ENCODE peak calls at places on chromosomes 2 and 18, in nine cellular contexts. One of them, this sample, is unnamed.

GRCh38 chr2:214215107-214215506 is 195.7 kb upstream of the VWC2L start:
- DNase-seq in HFFc6: no peak
- DNase-seq in A549: no peak
- DNase-seq in astrocyte of the cerebellum: no peak
- DNase-seq in Panc1: no peak
- DNase-seq in upper lobe of left lung: no peak
- DNase-seq in GM20000: no peak
- DNase-seq in AG09319: no peak
- DNase-seq in WERI-Rb-1: no peak
- DNase-seq in this sample: no peak

GRCh38 chr2:124973396-124973795 is 948.3 kb downstream of the CNTNAP5 start:
- DNase-seq in A549: no peak
- DNase-seq in WERI-Rb-1: no peak
- DNase-seq in upper lobe of left lung: no peak
- DNase-seq in astrocyte of the cerebellum: peak
- DNase-seq in AG09319: no peak
- DNase-seq in Panc1: no peak
- DNase-seq in HFFc6: no peak
- DNase-seq in GM20000: no peak
- DNase-seq in this sample: no peak

GRCh38 chr18:3836937-3837336 is 387.0 kb downstream of the TGIF1 start:
- DNase-seq in astrocyte of the cerebellum: no peak
- DNase-seq in Panc1: no peak
- DNase-seq in WERI-Rb-1: no peak
- DNase-seq in GM20000: no peak
- DNase-seq in upper lobe of left lung: no peak
- DNase-seq in HFFc6: no peak
- DNase-seq in AG09319: no peak
- DNase-seq in A549: no peak
- DNase-seq in this sample: no peak

GRCh38 chr2:27042159-27042661 is 9.3 kb upstream of the AGBL5 start:
- DNase-seq in GM20000: peak
- DNase-seq in Panc1: no peak
- DNase-seq in WERI-Rb-1: no peak
- DNase-seq in astrocyte of the cerebellum: no peak
- DNase-seq in upper lobe of left lung: no peak
- DNase-seq in A549: no peak
- DNase-seq in AG09319: no peak
- DNase-seq in HFFc6: no peak
- DNase-seq in this sample: peak

GRCh38 chr2:18311413-18311812 is 249.0 kb downstream of the RDH14 start:
- DNase-seq in GM20000: no peak
- DNase-seq in AG09319: peak
- DNase-seq in HFFc6: peak
- DNase-seq in Panc1: no peak
- DNase-seq in upper lobe of left lung: no peak
- DNase-seq in WERI-Rb-1: no peak
- DNase-seq in astrocyte of the cerebellum: no peak
- DNase-seq in A549: no peak
- DNase-seq in this sample: no peak

GRCh38 chr2:104793971-104794370 is 59.9 kb upstream of the POU3F3 start:
- DNase-seq in A549: no peak
- DNase-seq in upper lobe of left lung: no peak
- DNase-seq in astrocyte of the cerebellum: no peak
- DNase-seq in WERI-Rb-1: no peak
- DNase-seq in Panc1: no peak
- DNase-seq in AG09319: no peak
- DNase-seq in HFFc6: no peak
- DNase-seq in GM20000: no peak
- DNase-seq in this sample: no peak

GRCh38 chr2:218000137-218000536 is 2.7 kb downstream of the TNS1 start:
- DNase-seq in astrocyte of the cerebellum: no peak
- DNase-seq in upper lobe of left lung: no peak
- DNase-seq in AG09319: no peak
- DNase-seq in A549: no peak
- DNase-seq in Panc1: no peak
- DNase-seq in HFFc6: peak
- DNase-seq in WERI-Rb-1: no peak
- DNase-seq in GM20000: no peak
- DNase-seq in this sample: no peak

GRCh38 chr2:143975216-143975615 is 544.7 kb downstream of the ZEB2 start:
- DNase-seq in Panc1: no peak
- DNase-seq in astrocyte of the cerebellum: no peak
- DNase-seq in AG09319: no peak
- DNase-seq in GM20000: no peak
- DNase-seq in upper lobe of left lung: no peak
- DNase-seq in WERI-Rb-1: no peak
- DNase-seq in HFFc6: no peak
- DNase-seq in A549: no peak
- DNase-seq in this sample: no peak

GRCh38 chr2:174180165-174180724 is 68.1 kb downstream of the OLA1 start:
- DNase-seq in GM20000: no peak
- DNase-seq in A549: no peak
- DNase-seq in Panc1: no peak
- DNase-seq in WERI-Rb-1: no peak
- DNase-seq in HFFc6: peak
- DNase-seq in upper lobe of left lung: no peak
- DNase-seq in AG09319: no peak
- DNase-seq in astrocyte of the cerebellum: no peak
- DNase-seq in this sample: no peak

GRCh38 chr2:111664451-111664850 is 219.5 kb downstream of the ANAPC1 start:
- DNase-seq in A549: no peak
- DNase-seq in HFFc6: no peak
- DNase-seq in AG09319: no peak
- DNase-seq in GM20000: no peak
- DNase-seq in astrocyte of the cerebellum: no peak
- DNase-seq in WERI-Rb-1: no peak
- DNase-seq in upper lobe of left lung: no peak
- DNase-seq in Panc1: no peak
- DNase-seq in this sample: no peak

GRCh38 chr18:74870950-74871349 is 273.3 kb downstream of the ZNF407 start:
- DNase-seq in GM20000: no peak
- DNase-seq in astrocyte of the cerebellum: no peak
- DNase-seq in HFFc6: no peak
- DNase-seq in Panc1: no peak
- DNase-seq in upper lobe of left lung: no peak
- DNase-seq in A549: no peak
- DNase-seq in AG09319: no peak
- DNase-seq in WERI-Rb-1: no peak
- DNase-seq in this sample: no peak

GRCh38 chr2:182144780-182145170 is 159.1 kb downstream of the PPP1R1C start:
- DNase-seq in GM20000: no peak
- DNase-seq in Panc1: no peak
- DNase-seq in upper lobe of left lung: no peak
- DNase-seq in A549: no peak
- DNase-seq in AG09319: no peak
- DNase-seq in WERI-Rb-1: no peak
- DNase-seq in astrocyte of the cerebellum: peak
- DNase-seq in HFFc6: no peak
- DNase-seq in this sample: no peak

GRCh38 chr2:11004206-11004605 is 92.5 kb downstream of the KCNF1 start:
- DNase-seq in GM20000: no peak
- DNase-seq in upper lobe of left lung: no peak
- DNase-seq in AG09319: no peak
- DNase-seq in WERI-Rb-1: no peak
- DNase-seq in A549: no peak
- DNase-seq in Panc1: no peak
- DNase-seq in astrocyte of the cerebellum: peak
- DNase-seq in HFFc6: no peak
- DNase-seq in this sample: no peak

GRCh38 chr2:102278720-102279390 is 32.5 kb upstream of the IL1RL1 start:
- DNase-seq in GM20000: no peak
- DNase-seq in AG09319: no peak
- DNase-seq in WERI-Rb-1: no peak
- DNase-seq in Panc1: no peak
- DNase-seq in A549: no peak
- DNase-seq in astrocyte of the cerebellum: no peak
- DNase-seq in upper lobe of left lung: no peak
- DNase-seq in HFFc6: no peak
- DNase-seq in this sample: no peak

GRCh38 chr18:42730272-42730671 is 385.2 kb downstream of the RIT2 start:
- DNase-seq in Panc1: no peak
- DNase-seq in WERI-Rb-1: no peak
- DNase-seq in HFFc6: no peak
- DNase-seq in astrocyte of the cerebellum: no peak
- DNase-seq in upper lobe of left lung: no peak
- DNase-seq in A549: no peak
- DNase-seq in AG09319: no peak
- DNase-seq in GM20000: no peak
- DNase-seq in this sample: no peak

GRCh38 chr18:48896875-48897511 is 53.8 kb downstream of the SMAD7 start:
- DNase-seq in GM20000: peak
- DNase-seq in astrocyte of the cerebellum: no peak
- DNase-seq in AG09319: no peak
- DNase-seq in HFFc6: no peak
- DNase-seq in A549: no peak
- DNase-seq in WERI-Rb-1: no peak
- DNase-seq in upper lobe of left lung: peak
- DNase-seq in Panc1: no peak
- DNase-seq in this sample: peak
- TF ChIP-seq CTCF in GM20000: no peak
- TF ChIP-seq CTCF in astrocyte of the cerebellum: peak
- TF ChIP-seq CTCF in AG09319: no peak
- TF ChIP-seq CTCF in HFFc6: peak
- TF ChIP-seq CTCF in A549: no peak
- TF ChIP-seq CTCF in WERI-Rb-1: peak
- TF ChIP-seq CTCF in upper lobe of left lung: peak
- TF ChIP-seq CTCF in Panc1: no peak
- TF ChIP-seq CTCF in this sample: peak

DNA sequence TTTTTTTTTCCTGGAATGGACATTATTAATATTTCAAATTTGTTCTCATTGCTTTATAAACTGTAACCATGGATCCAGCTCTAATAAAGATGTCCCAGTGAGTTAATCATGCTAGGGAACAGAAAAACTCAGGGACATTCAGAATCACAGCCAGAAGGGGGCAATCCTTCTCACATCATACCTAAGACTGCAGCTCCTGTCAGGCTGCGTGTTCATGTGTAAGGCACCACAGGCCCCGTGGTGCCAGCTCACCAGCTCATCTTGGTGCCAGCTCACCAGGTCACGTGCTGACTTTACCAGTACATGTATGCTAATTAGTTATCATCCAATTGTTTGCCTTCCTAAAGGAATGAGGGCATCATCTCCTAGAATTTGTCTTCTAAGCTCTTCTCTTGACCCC is 84.7 kb upstream of the NEDD4L start:
- DNase-seq in AG09319: peak
- DNase-seq in GM20000: peak
- DNase-seq in A549: peak
- DNase-seq in upper lobe of left lung: peak
- DNase-seq in Panc1: peak
- DNase-seq in astrocyte of the cerebellum: no peak
- DNase-seq in HFFc6: peak
- DNase-seq in WERI-Rb-1: peak
- DNase-seq in this sample: peak
- TF ChIP-seq CTCF in AG09319: peak
- TF ChIP-seq CTCF in GM20000: no peak
- TF ChIP-seq CTCF in A549: peak
- TF ChIP-seq CTCF in upper lobe of left lung: peak
- TF ChIP-seq CTCF in Panc1: peak
- TF ChIP-seq CTCF in astrocyte of the cerebellum: peak
- TF ChIP-seq CTCF in HFFc6: peak
- TF ChIP-seq CTCF in WERI-Rb-1: peak
- TF ChIP-seq CTCF in this sample: peak

GRCh38 chr2:110114801-110115200 is 821 bp downstream of the MALL start:
- DNase-seq in GM20000: no peak
- DNase-seq in AG09319: no peak
- DNase-seq in HFFc6: no peak
- DNase-seq in Panc1: no peak
- DNase-seq in upper lobe of left lung: no peak
- DNase-seq in WERI-Rb-1: no peak
- DNase-seq in astrocyte of the cerebellum: no peak
- DNase-seq in A549: peak
- DNase-seq in this sample: no peak

GRCh38 chr2:110116033-110116710 is 550 bp upstream of the MALL start:
- DNase-seq in GM20000: peak
- DNase-seq in HFFc6: peak
- DNase-seq in upper lobe of left lung: no peak
- DNase-seq in astrocyte of the cerebellum: peak
- DNase-seq in AG09319: no peak
- DNase-seq in WERI-Rb-1: peak
- DNase-seq in Panc1: no peak
- DNase-seq in A549: peak
- DNase-seq in this sample: no peak

GRCh38 chr2:110115291-110116032 is at the start of gene MALL:
- DNase-seq in astrocyte of the cerebellum: no peak
- DNase-seq in GM20000: no peak
- DNase-seq in HFFc6: peak
- DNase-seq in Panc1: no peak
- DNase-seq in AG09319: no peak
- DNase-seq in upper lobe of left lung: peak
- DNase-seq in WERI-Rb-1: no peak
- DNase-seq in A549: peak
- DNase-seq in this sample: no peak

DNA sequence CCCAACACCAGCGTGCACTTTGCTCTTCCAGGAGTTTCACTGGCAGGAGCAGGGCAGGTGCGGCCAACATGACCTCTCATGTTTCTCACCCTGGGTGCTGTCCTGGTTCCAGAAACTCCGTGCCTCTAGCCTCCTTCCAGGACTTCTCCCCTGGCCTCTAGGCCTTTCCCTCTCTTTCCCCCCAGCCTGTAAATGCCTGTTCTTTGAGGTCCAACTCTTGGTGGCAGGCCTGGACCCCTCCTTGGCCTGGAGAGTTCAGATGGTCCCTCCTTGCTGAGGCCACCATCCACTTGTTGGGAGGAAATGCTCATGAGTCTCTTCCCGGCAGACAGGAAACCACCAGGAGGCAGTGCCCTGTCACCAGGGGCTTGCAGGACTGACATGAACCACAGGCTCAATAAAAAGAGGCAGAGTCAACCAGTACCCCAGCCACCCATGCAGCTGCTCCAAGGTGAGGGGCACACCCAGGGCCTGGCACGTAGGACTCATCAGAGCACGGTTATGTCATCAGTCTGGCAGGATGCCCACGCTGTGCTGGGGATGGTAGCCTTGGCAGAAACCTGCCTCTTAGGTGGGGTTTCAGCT is 1.5 kb downstream of the MALL start:
- DNase-seq in astrocyte of the cerebellum: no peak
- DNase-seq in GM20000: no peak
- DNase-seq in upper lobe of left lung: no peak
- DNase-seq in A549: peak
- DNase-seq in AG09319: no peak
- DNase-seq in Panc1: no peak
- DNase-seq in WERI-Rb-1: no peak
- DNase-seq in HFFc6: peak
- DNase-seq in this sample: no peak
- TF ChIP-seq CTCF in astrocyte of the cerebellum: peak
- TF ChIP-seq CTCF in GM20000: no peak
- TF ChIP-seq CTCF in upper lobe of left lung: no peak
- TF ChIP-seq CTCF in A549: peak
- TF ChIP-seq CTCF in AG09319: no peak
- TF ChIP-seq CTCF in Panc1: peak
- TF ChIP-seq CTCF in WERI-Rb-1: no peak
- TF ChIP-seq CTCF in HFFc6: peak
- TF ChIP-seq CTCF in this sample: no peak

DNA sequence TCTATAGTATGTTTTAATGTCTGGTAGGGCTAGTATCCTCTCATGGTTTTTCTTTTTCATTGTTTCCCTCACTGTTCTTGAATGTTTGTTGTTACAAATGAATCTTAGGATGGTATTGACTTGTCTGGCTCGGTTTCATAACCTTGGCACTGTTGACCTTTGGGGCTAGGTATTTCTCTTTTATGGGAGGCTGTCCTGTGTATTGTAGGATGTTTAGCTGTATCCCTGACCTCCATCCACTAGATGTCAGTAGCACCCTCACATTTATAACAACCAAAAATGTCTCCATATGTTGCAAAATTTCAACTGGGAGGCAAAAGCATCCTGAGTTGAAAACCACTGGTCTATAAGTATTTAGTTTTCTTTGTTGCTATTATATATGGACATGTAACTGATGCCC is 7.0 kb upstream of the AOX1 start:
- DNase-seq in HFFc6: peak
- DNase-seq in upper lobe of left lung: no peak
- DNase-seq in AG09319: no peak
- DNase-seq in A549: no peak
- DNase-seq in Panc1: no peak
- DNase-seq in WERI-Rb-1: peak
- DNase-seq in astrocyte of the cerebellum: no peak
- DNase-seq in GM20000: no peak
- DNase-seq in this sample: no peak
- TF ChIP-seq CTCF in HFFc6: peak
- TF ChIP-seq CTCF in upper lobe of left lung: peak
- TF ChIP-seq CTCF in AG09319: peak
- TF ChIP-seq CTCF in A549: no peak
- TF ChIP-seq CTCF in Panc1: peak
- TF ChIP-seq CTCF in WERI-Rb-1: peak
- TF ChIP-seq CTCF in astrocyte of the cerebellum: peak
- TF ChIP-seq CTCF in GM20000: no peak
- TF ChIP-seq CTCF in this sample: peak

This sample was measured in GM12864.